ENCODE peak calls at places on chromosomes 2 and 18, in ten cellular contexts. U, C, K, X, O, B, M, R, N and J are unnamed samples.

GRCh38 chr2:18907508-18907907 is 318.1 kb upstream of the NT5C1B start:
- DNase-seq in N (no peak), K (no peak), M (no peak), U (no peak), R (no peak), B (no peak), C (no peak), X (no peak), O (no peak), J (no peak)

GRCh38 chr18:49168970-49169619 is 218.3 kb upstream of the SMAD7 start:
- DNase-seq in M (no peak), K (peak; percentile 45), B (peak; percentile 75), N (no peak), U (no peak), X (peak; percentile 10), R (no peak), O (no peak), C (peak; percentile 33), J (no peak)

GRCh38 chr18:51211552-51211951 is 14.1 kb upstream of the MEX3C start:
- DNase-seq in M (no peak), X (no peak), O (no peak), N (peak; percentile 27), C (peak; percentile 78), R (peak; percentile 75), B (peak; percentile 43), K (peak; percentile 67), U (no peak), J (peak; percentile 42)

GRCh38 chr2:105287692-105288091 is 41.8 kb downstream of the TGFBRAP1 start:
- DNase-seq in X (peak; percentile 18), U (no peak), C (peak; percentile 59), B (peak; percentile 41), O (no peak), M (no peak), R (peak; percentile 43), N (peak; percentile 33), K (peak; percentile 44), J (no peak)

GRCh38 chr18:64110692-64111480 is 38.0 kb downstream of the LINC00305 start:
- DNase-seq in B (peak; percentile 31), O (no peak), R (no peak), X (no peak), K (no peak), M (peak; percentile 19), C (no peak), N (no peak), U (no peak), J (no peak)

GRCh38 chr18:58378980-58379379 is 249.9 kb downstream of the ALPK2 start:
- DNase-seq in M (no peak), N (no peak), X (no peak), U (no peak), O (no peak), C (no peak), K (no peak), B (no peak), R (no peak), J (no peak)

GRCh38 chr2:71611781-71612545 is 158.6 kb downstream of the DYSF start:
- DNase-seq in R (no peak), X (no peak), B (no peak), U (no peak), N (no peak), O (no peak), C (no peak), M (no peak), K (no peak), J (peak; percentile 12)

GRCh38 chr2:111930875-111931274 is 32.5 kb downstream of the MERTK start:
- DNase-seq in X (no peak), U (no peak), M (no peak), K (peak; percentile 30), B (peak; percentile 85), O (no peak), C (no peak), R (peak; percentile 50), N (peak; percentile 81), J (no peak)

GRCh38 chr2:64727013-64727767 is 73.5 kb upstream of the SERTAD2 start:
- DNase-seq in U (no peak), M (no peak), K (no peak), N (peak; percentile 69), B (peak; percentile 5), R (no peak), C (no peak), O (no peak), X (no peak), J (no peak)

GRCh38 chr2:177396630-177397460 is 4.3 kb downstream of the AGPS start:
- DNase-seq in N (no peak), O (no peak), M (no peak), K (no peak), U (no peak), C (no peak), B (peak; percentile 86), X (no peak), R (peak; percentile 46), J (no peak)

GRCh38 chr2:239269959-239270358 is 130.9 kb downstream of the HDAC4 start:
- DNase-seq in X (no peak), C (no peak), K (no peak), R (no peak), U (no peak), N (no peak), M (no peak), B (no peak), O (no peak), J (no peak)

GRCh38 chr2:72103161-72103560 is 44.5 kb downstream of the CYP26B1 start:
- DNase-seq in N (no peak), B (no peak), C (no peak), K (no peak), M (no peak), U (no peak), R (no peak), O (no peak), X (no peak), J (no peak)

GRCh38 chr2:169705927-169706326 is 11.7 kb downstream of the PHOSPHO2 start:
- DNase-seq in N (no peak), R (peak; percentile 25), M (no peak), K (no peak), C (no peak), O (no peak), U (no peak), B (peak; percentile 40), X (no peak), J (no peak)

GRCh38 chr2:120395686-120396518 is 50.0 kb downstream of the INHBB start:
- DNase-seq in C (no peak), B (peak; percentile 52), N (no peak), K (no peak), U (no peak), R (no peak), X (no peak), M (peak; percentile 89), O (no peak), J (no peak)

GRCh38 chr2:237884681-237885080 is 25.3 kb downstream of the RAMP1 start:
- DNase-seq in N (no peak), M (no peak), K (no peak), X (no peak), R (no peak), B (no peak), O (no peak), U (no peak), C (no peak), J (no peak)

GRCh38 chr2:25421746-25422431 is 80.2 kb upstream of the DNMT3A start:
- DNase-seq in K (no peak), N (no peak), B (no peak), U (no peak), X (no peak), C (no peak), O (no peak), R (no peak), M (no peak), J (no peak)

GRCh38 chr2:45729753-45730512 is 78.5 kb downstream of the PRKCE start:
- DNase-seq in R (no peak), C (no peak), O (no peak), M (no peak), U (no peak), N (peak; percentile 12), X (no peak), B (peak; percentile 8), K (no peak), J (no peak)

GRCh38 chr2:70035344-70035844 is 51.9 kb upstream of the PCBP1 start:
- DNase-seq in M (no peak), B (no peak), O (no peak), C (no peak), N (no peak), U (no peak), K (no peak), X (no peak), R (no peak), J (no peak)

GRCh38 chr2:190318931-190319556 is 582 bp downstream of the HIBCH start:
- DNase-seq in K (no peak), X (no peak), C (peak; percentile 40), O (no peak), N (peak; percentile 58), U (no peak), M (peak; percentile 40), B (peak; percentile 26), R (peak; percentile 11), J (no peak)

GRCh38 chr2:56185582-56186046 is 1.8 kb downstream of the CCDC85A start:
- DNase-seq in B (peak; percentile 41), X (no peak), K (no peak), U (no peak), R (peak; percentile 72), N (peak; percentile 5), O (no peak), C (no peak), M (peak; percentile 24), J (no peak)

GRCh38 chr2:135582383-135582782 is 51.1 kb downstream of the R3HDM1 start:
- DNase-seq in X (no peak), M (no peak), C (no peak), R (no peak), U (no peak), N (no peak), B (no peak), K (no peak), O (no peak), J (no peak)

GRCh38 chr18:50232419-50232818 is 33.9 kb downstream of the CFAP53 start:
- DNase-seq in N (no peak), B (no peak), R (no peak), X (no peak), O (no peak), M (no peak), U (no peak), C (no peak), K (no peak), J (no peak)

GRCh38 chr2:128302011-128302743 is 16.5 kb downstream of the HS6ST1 start:
- DNase-seq in X (no peak), O (no peak), N (no peak), R (no peak), B (peak; percentile 49), M (no peak), U (no peak), C (no peak), K (no peak), J (no peak)

GRCh38 chr2:224518806-224519580 is 66.2 kb downstream of the CUL3 start:
- DNase-seq in K (no peak), C (no peak), M (no peak), U (no peak), R (peak; percentile 49), X (no peak), N (no peak), B (peak; percentile 30), O (no peak), J (no peak)

GRCh38 chr2:177296047-177296446 is 31.5 kb upstream of the NFE2L2 start:
- DNase-seq in U (no peak), B (peak; percentile 18), M (peak; percentile 33), N (peak; percentile 37), O (no peak), X (no peak), K (no peak), R (no peak), C (no peak), J (no peak)

GRCh38 chr2:238169708-238170251 is 11.0 kb downstream of the ERFE start:
- DNase-seq in X (no peak), M (no peak), R (peak; percentile 85), U (no peak), C (no peak), K (no peak), O (no peak), N (no peak), B (peak; percentile 98), J (no peak)

GRCh38 chr2:101520246-101520645 is 45.3 kb upstream of the RFX8 start:
- DNase-seq in R (peak; percentile 39), O (no peak), N (no peak), U (no peak), M (no peak), C (no peak), X (no peak), K (no peak), B (peak; percentile 92), J (no peak)